ENCODE peak calls at places on chromosomes 12 and 14, in ten cellular contexts. T, S, G, D, X, N, E, H, O and K are unnamed samples. For H3K9me3 and H3K36me3, the result is how much of the 10 kb centered on the place peaks cover.

GRCh38 chr14:77059276-77059934 is 30.9 kb upstream of the IRF2BPL start:
- DNase-seq in E (peak), D (peak), X (peak), S (no peak), T (no peak), N (peak), H (no peak), G (no peak), O (peak), K (no peak)

GRCh38 chr12:96710127-96710745 is 196.8 kb upstream of the NEDD1 start:
- DNase-seq in N (no peak), O (no peak), E (peak), S (no peak), G (no peak), X (peak), H (peak), T (no peak), D (no peak), K (no peak)

GRCh38 chr12:27623645-27624044 is 72.6 kb upstream of the REP15 start:
- DNase-seq in O (no peak), S (no peak), D (no peak), T (no peak), N (no peak), G (no peak), H (no peak), X (no peak), E (peak), K (no peak)

GRCh38 chr12:52515927-52516831 is 4.0 kb downstream of the KRT5 start:
- DNase-seq in D (no peak), H (no peak), O (no peak), T (no peak), X (no peak), E (peak), N (no peak), G (no peak), S (peak), K (no peak)

GRCh38 chr14:54803926-54804719 is 98.5 kb downstream of the GCH1 start:
- DNase-seq in O (no peak), X (no peak), H (no peak), N (no peak), T (no peak), G (no peak), S (no peak), E (no peak), D (no peak), K (no peak)

GRCh38 chr14:72318648-72319047 is 386.4 kb downstream of the RGS6 start:
- DNase-seq in O (no peak), N (no peak), X (no peak), S (no peak), T (no peak), E (peak), G (no peak), H (no peak), D (no peak), K (no peak)

GRCh38 chr12:26878661-26879119 is 45.7 kb upstream of the ITPR2 start:
- DNase-seq in T (peak), O (peak), D (peak), N (peak), E (no peak), G (peak), X (no peak), H (no peak), S (peak), K (peak)

GRCh38 chr12:66804555-66804954 is 125.7 kb upstream of the GRIP1 start:
- DNase-seq in N (no peak), G (no peak), E (no peak), O (no peak), T (no peak), D (no peak), H (no peak), S (no peak), X (peak), K (no peak)

GRCh38 chr12:22876262-22876661 is 251.3 kb downstream of the ETNK1 start:
- DNase-seq in H (no peak), T (no peak), X (no peak), E (no peak), N (no peak), O (no peak), D (no peak), S (no peak), G (no peak), K (no peak)

GRCh38 chr12:131044760-131045381 is 91.2 kb downstream of the ADGRD1 start:
- DNase-seq in E (no peak), S (no peak), O (peak), X (no peak), G (no peak), T (no peak), N (peak), D (no peak), H (no peak), K (peak)

GRCh38 chr12:130026608-130027176 is 122.9 kb upstream of the TMEM132D start:
- DNase-seq in X (peak), N (no peak), E (peak), T (no peak), O (no peak), S (no peak), G (no peak), D (peak), H (no peak), K (no peak)

GRCh38 chr12:12266873-12267634 is at the start of gene LRP6:
- DNase-seq in T (peak), X (peak), S (peak), D (peak), N (peak), E (peak), H (peak), G (peak), O (peak), K (peak)

GRCh38 chr12:116143883-116144266 is 133.6 kb downstream of the MED13L start:
- DNase-seq in D (no peak), N (no peak), G (no peak), X (peak), E (no peak), H (no peak), S (no peak), T (no peak), O (no peak), K (no peak)

GRCh38 chr12:46523863-46524770 is 151.5 kb upstream of the SLC38A2 start:
- DNase-seq in H (peak), T (no peak), D (no peak), N (no peak), X (no peak), O (peak), G (no peak), S (no peak), E (peak), K (no peak)

GRCh38 chr12:132700212-132700913 is 10.3 kb upstream of the PGAM5 start:
- DNase-seq in G (no peak), O (no peak), H (no peak), T (no peak), N (no peak), X (no peak), E (peak), D (no peak), S (no peak), K (no peak)

GRCh38 chr14:30756594-30756993 is 117.8 kb upstream of the COCH start:
- DNase-seq in E (no peak), T (no peak), X (no peak), N (no peak), S (no peak), G (no peak), O (no peak), D (no peak), H (no peak), K (no peak)

GRCh38 chr12:122020795-122021192 is 890 bp upstream of the BCL7A start:
- DNase-seq in O (no peak), H (no peak), X (no peak), N (no peak), G (no peak), T (no peak), S (no peak), E (no peak), D (no peak), K (no peak)

GRCh38 chr14:55399912-55400311 is 11.7 kb downstream of the ATG14 start:
- DNase-seq in S (no peak), X (no peak), O (no peak), T (no peak), G (no peak), N (no peak), H (no peak), E (peak), D (no peak), K (no peak)

GRCh38 chr12:84599539-84599938 is 313.1 kb downstream of the SLC6A15 start:
- DNase-seq in N (no peak), D (no peak), O (no peak), H (no peak), X (no peak), T (no peak), S (no peak), G (no peak), E (peak), K (no peak)

GRCh38 chr12:132754555-132754954 is 7.1 kb downstream of the ANKLE2 start:
- DNase-seq in H (no peak), G (no peak), X (no peak), O (no peak), E (no peak), D (no peak), N (no peak), S (no peak), T (no peak), K (peak)

GRCh38 chr14:68181395-68182326 is 362.1 kb downstream of the RAD51B start:
- DNase-seq in G (no peak), S (no peak), D (no peak), H (no peak), X (no peak), T (no peak), E (peak), O (no peak), N (no peak), K (no peak)

GRCh38 chr14:100297320-100298300 is 8.6 kb downstream of the SLC25A29 start:
- DNase-seq in E (no peak), T (peak), O (peak), S (peak), X (no peak), H (no peak), G (peak), N (peak), D (peak), K (peak)

GRCh38 chr12:43336962-43337555 is 214.9 kb downstream of the ADAMTS20 start:
- DNase-seq in D (no peak), S (no peak), N (no peak), H (no peak), T (no peak), G (no peak), X (peak), E (peak), O (no peak), K (no peak)

GRCh38 chr14:35333797-35334743 is 41.9 kb downstream of the PSMA6 start:
- DNase-seq in X (no peak), S (no peak), D (no peak), H (no peak), N (no peak), T (no peak), E (no peak), O (no peak), G (peak), K (no peak)

GRCh38 chr12:4701383-4701782 is 18.8 kb upstream of the GALNT8 start:
- DNase-seq in E (no peak), S (no peak), G (no peak), T (peak), O (peak), H (no peak), D (no peak), X (no peak), N (no peak), K (no peak)

GRCh38 chr12:24852420-24852819 is 96.5 kb downstream of the BCAT1 start:
- DNase-seq in G (no peak), T (no peak), N (no peak), D (no peak), O (no peak), H (no peak), S (no peak), E (peak), X (no peak), K (no peak)
- TF ChIP-seq CTCF in G (no peak), T (peak), N (peak), D (peak), O (no peak), H (peak), S (peak), E (peak), X (peak), K (peak)

GRCh38 chr14:79093542-79093941 is 923.4 kb downstream of the NRXN3 start:
- DNase-seq in E (no peak), N (no peak), G (no peak), T (no peak), S (no peak), H (no peak), O (no peak), D (no peak), X (no peak), K (no peak)
- H3K9me3 ChIP-seq in E (under half), N (under half), G (under half), T (under half), S (under half), H (under half), O (under half), D (under half), X (under half), K (under half)

GRCh38 chr14:103488960-103489359 is 33.7 kb downstream of the CKB start:
- DNase-seq in E (no peak), D (no peak), G (no peak), X (no peak), T (no peak), H (no peak), O (no peak), N (no peak), S (peak), K (no peak)
- H3K36me3 ChIP-seq in E (under half), D (under half), G (under half), X (under half), T (half or more), H (under half), O (under half), N (under half), S (half or more), K (half or more)

GRCh38 chr12:53600490-53601295 is 25.5 kb downstream of the ATF7 start:
- DNase-seq in D (no peak), H (no peak), E (no peak), T (no peak), N (no peak), X (no peak), O (no peak), S (no peak), G (no peak), K (no peak)
- TF ChIP-seq CTCF in D (no peak), H (no peak), E (no peak), T (no peak), N (no peak), X (no peak), O (no peak), S (no peak), G (no peak), K (no peak)

GRCh38 chr12:50772877-50773276 is 9.0 kb downstream of the ATF1 start:
- DNase-seq in E (no peak), N (no peak), X (no peak), G (no peak), O (no peak), S (no peak), T (no peak), H (no peak), D (no peak), K (no peak)
- H3K9me3 ChIP-seq in E (under half), N (under half), X (under half), G (under half), O (under half), S (under half), T (under half), H (under half), D (under half), K (under half)

GRCh38 chr12:56286044-56286830 is 13.9 kb downstream of the CS start:
- DNase-seq in E (no peak), S (no peak), G (peak), O (no peak), N (no peak), T (no peak), X (no peak), H (no peak), D (no peak), K (no peak)
- H3K36me3 ChIP-seq in E (half or more), S (half or more), G (under half), O (half or more), N (under half), T (half or more), X (under half), H (under half), D (under half), K (half or more)